ENCODE peak calls at places on chromosome 7, in five cellular contexts. Y, F, H, N and T are unnamed samples.

GRCh38 chr7:155998766-155999630 is 186.7 kb upstream of the SHH start:
- DNase-seq in F (no peak), H (no peak), N (no peak), Y (no peak), T (no peak)

GRCh38 chr7:157574120-157574519 is 237.3 kb downstream of the DNAJB6 start:
- DNase-seq in H (no peak), N (no peak), F (no peak), Y (no peak), T (no peak)

GRCh38 chr7:108093341-108093740 is 36.8 kb downstream of the LAMB4 start:
- DNase-seq in H (no peak), Y (no peak), F (no peak), N (no peak), T (no peak)

GRCh38 chr7:54701982-54702381 is 57.0 kb downstream of the SEC61G start:
- DNase-seq in H (no peak), Y (no peak), F (no peak), N (no peak), T (no peak)

GRCh38 chr7:67371429-67372305 is 375.0 kb downstream of the TYW1 start:
- DNase-seq in F (peak; percentile 76), H (peak; percentile 21), N (peak; percentile 80), Y (peak; percentile 90), T (peak; percentile 25)

GRCh38 chr7:1555813-1556540 is at the start of gene TMEM184A:
- DNase-seq in F (peak; percentile 96), N (peak; percentile 73), H (no peak), Y (peak; percentile 89), T (no peak)

GRCh38 chr7:22350466-22351328 is 6.3 kb downstream of the RAPGEF5 start:
- DNase-seq in H (no peak), N (no peak), Y (peak; percentile 59), F (peak; percentile 34), T (no peak)

GRCh38 chr7:101093907-101094306 is 8.6 kb downstream of the TRIM56 start:
- DNase-seq in F (no peak), N (no peak), H (peak; percentile 53), Y (no peak), T (no peak)

GRCh38 chr7:105678811-105679495 is 97.7 kb upstream of the EFCAB10 start:
- DNase-seq in F (no peak), N (peak; percentile 39), H (no peak), Y (no peak), T (peak; percentile 19)

GRCh38 chr7:73429622-73430505 is 3.7 kb upstream of the FZD9 start:
- DNase-seq in H (no peak), N (no peak), F (no peak), Y (no peak), T (no peak)

GRCh38 chr7:130943336-130943901 is 209.4 kb upstream of the KLF14 start:
- DNase-seq in Y (no peak), H (peak; percentile 82), F (peak; percentile 14), N (peak; percentile 41), T (no peak)

GRCh38 chr7:124120911-124121310 is 88.0 kb upstream of the TMEM229A start:
- DNase-seq in F (no peak), H (no peak), N (no peak), Y (no peak), T (no peak)

GRCh38 chr7:138866353-138866752 is 68.4 kb upstream of the ATP6V0A4 start:
- DNase-seq in N (no peak), Y (no peak), H (no peak), F (no peak), T (no peak)

GRCh38 chr7:24963218-24963617 is 16.8 kb downstream of the OSBPL3 start:
- DNase-seq in N (peak; percentile 59), F (no peak), H (no peak), Y (no peak), T (no peak)

GRCh38 chr7:1323178-1324027 is 90.7 kb downstream of the UNCX start:
- DNase-seq in H (no peak), F (no peak), Y (no peak), N (no peak), T (no peak)

GRCh38 chr7:92835851-92836488 is 403 bp downstream of the CDK6 start:
- DNase-seq in F (no peak), Y (peak; percentile 28), H (no peak), N (peak; percentile 24), T (peak; percentile 38)